ENCODE peak calls at places on chromosome 1, in four cellular contexts. One of them, this sample, is unnamed.

GRCh38 chr1:210195635-210196160 is 36.9 kb upstream of the SERTAD4 start:
- DNase-seq in endothelial cell of umbilical vein: no peak
- DNase-seq in fibroblast of lung: no peak
- DNase-seq in HCT116: no peak
- DNase-seq in this sample: no peak

GRCh38 chr1:102588536-102588935 is 519.8 kb downstream of the COL11A1 start:
- DNase-seq in endothelial cell of umbilical vein: no peak
- DNase-seq in fibroblast of lung: no peak
- DNase-seq in HCT116: no peak
- DNase-seq in this sample: no peak

GRCh38 chr1:40897499-40897898 is 35.3 kb upstream of the CITED4 start:
- DNase-seq in endothelial cell of umbilical vein: peak; percentile 37
- DNase-seq in fibroblast of lung: peak; percentile 13
- DNase-seq in HCT116: no peak
- DNase-seq in this sample: peak; percentile 50

GRCh38 chr1:109273570-109274288 is 9.2 kb downstream of the PSRC1 start:
- DNase-seq in endothelial cell of umbilical vein: no peak
- DNase-seq in fibroblast of lung: no peak
- DNase-seq in HCT116: no peak
- DNase-seq in this sample: no peak

GRCh38 chr1:25664357-25664796 is 47.8 kb downstream of the MAN1C1 start:
- DNase-seq in endothelial cell of umbilical vein: peak; percentile 25
- DNase-seq in fibroblast of lung: peak; percentile 12
- DNase-seq in HCT116: no peak
- DNase-seq in this sample: no peak

GRCh38 chr1:48917901-48918603 is 141.4 kb upstream of the BEND5 start:
- DNase-seq in endothelial cell of umbilical vein: no peak
- DNase-seq in fibroblast of lung: no peak
- DNase-seq in HCT116: no peak
- DNase-seq in this sample: no peak

GRCh38 chr1:156836892-156837291 is 20.2 kb upstream of the SH2D2A start:
- DNase-seq in endothelial cell of umbilical vein: no peak
- DNase-seq in fibroblast of lung: no peak
- DNase-seq in HCT116: no peak
- DNase-seq in this sample: no peak

GRCh38 chr1:172697463-172698100 is 38.7 kb downstream of the FASLG start:
- DNase-seq in endothelial cell of umbilical vein: no peak
- DNase-seq in fibroblast of lung: no peak
- DNase-seq in HCT116: no peak
- DNase-seq in this sample: no peak

GRCh38 chr1:70314706-70315304 is 39.7 kb downstream of the ANKRD13C start:
- DNase-seq in endothelial cell of umbilical vein: no peak
- DNase-seq in fibroblast of lung: no peak
- DNase-seq in HCT116: no peak
- DNase-seq in this sample: no peak

GRCh38 chr1:170601866-170602265 is 62.1 kb upstream of the PRRX1 start:
- DNase-seq in endothelial cell of umbilical vein: no peak
- DNase-seq in fibroblast of lung: no peak
- DNase-seq in HCT116: no peak
- DNase-seq in this sample: no peak

GRCh38 chr1:145847827-145848226 is 2.4 kb downstream of the NUDT17 start:
- DNase-seq in endothelial cell of umbilical vein: no peak
- DNase-seq in fibroblast of lung: no peak
- DNase-seq in HCT116: no peak
- DNase-seq in this sample: no peak

GRCh38 chr1:145846191-145846590 is 761 bp downstream of the NUDT17 start:
- DNase-seq in endothelial cell of umbilical vein: peak; percentile 46
- DNase-seq in fibroblast of lung: peak; percentile 39
- DNase-seq in HCT116: no peak
- DNase-seq in this sample: no peak

GRCh38 chr1:145845514-145846161 is at the start of gene NUDT17:
- DNase-seq in endothelial cell of umbilical vein: peak; percentile 71
- DNase-seq in fibroblast of lung: peak; percentile 73
- DNase-seq in HCT116: peak; percentile 26
- DNase-seq in this sample: peak; percentile 48

GRCh38 chr1:145849356-145850165 is 4.1 kb downstream of the NUDT17 start:
- DNase-seq in endothelial cell of umbilical vein: peak; percentile 51
- DNase-seq in fibroblast of lung: peak; percentile 49
- DNase-seq in HCT116: no peak
- DNase-seq in this sample: peak; percentile 82

GRCh38 chr1:145845144-145845513 is 301 bp upstream of the NUDT17 start:
- DNase-seq in endothelial cell of umbilical vein: no peak
- DNase-seq in fibroblast of lung: no peak
- DNase-seq in HCT116: no peak
- DNase-seq in this sample: no peak
- H3K4me2 ChIP-seq in endothelial cell of umbilical vein: peak overlapping the region; percentile 79
- H3K4me2 ChIP-seq in fibroblast of lung: peak overlapping the region; percentile 97
- H3K4me2 ChIP-seq in HCT116: peak overlapping the region; percentile 81
- H3K4me2 ChIP-seq in this sample: peak overlapping the region; percentile 93

GRCh38 chr1:57963545-57963944 is 539.7 kb upstream of the DAB1 start:
- DNase-seq in endothelial cell of umbilical vein: no peak
- DNase-seq in fibroblast of lung: no peak
- DNase-seq in HCT116: no peak
- DNase-seq in this sample: no peak
- H3K4me2 ChIP-seq in endothelial cell of umbilical vein: no peak overlapping the region
- H3K4me2 ChIP-seq in fibroblast of lung: no peak overlapping the region
- H3K4me2 ChIP-seq in HCT116: no peak overlapping the region
- H3K4me2 ChIP-seq in this sample: no peak overlapping the region

GRCh38 chr1:6483761-6484117 is 7.7 kb downstream of the PLEKHG5 start:
- DNase-seq in endothelial cell of umbilical vein: no peak
- DNase-seq in fibroblast of lung: no peak
- DNase-seq in HCT116: no peak
- DNase-seq in this sample: no peak
- H3K4me2 ChIP-seq in endothelial cell of umbilical vein: peak overlapping the region; percentile 65
- H3K4me2 ChIP-seq in fibroblast of lung: no peak overlapping the region
- H3K4me2 ChIP-seq in HCT116: no peak overlapping the region
- H3K4me2 ChIP-seq in this sample: no peak overlapping the region

GRCh38 chr1:39799770-39800470 is 11.3 kb upstream of the BMP8B start:
- DNase-seq in endothelial cell of umbilical vein: peak; percentile 35
- DNase-seq in fibroblast of lung: peak; percentile 56
- DNase-seq in HCT116: peak; percentile 39
- DNase-seq in this sample: peak; percentile 77
- H3K4me2 ChIP-seq in endothelial cell of umbilical vein: no peak overlapping the region
- H3K4me2 ChIP-seq in fibroblast of lung: peak overlapping the region; percentile 77
- H3K4me2 ChIP-seq in HCT116: peak overlapping the region; percentile 65
- H3K4me2 ChIP-seq in this sample: peak overlapping the region; percentile 59

GRCh38 chr1:31509124-31510072 is 66.9 kb upstream of the TINAGL1 start:
- DNase-seq in endothelial cell of umbilical vein: no peak
- DNase-seq in fibroblast of lung: no peak
- DNase-seq in HCT116: no peak
- DNase-seq in this sample: no peak
- H3K4me2 ChIP-seq in endothelial cell of umbilical vein: no peak overlapping the region
- H3K4me2 ChIP-seq in fibroblast of lung: no peak overlapping the region
- H3K4me2 ChIP-seq in HCT116: no peak overlapping the region
- H3K4me2 ChIP-seq in this sample: no peak overlapping the region

GRCh38 chr1:68409426-68409825 is 40.3 kb downstream of the RPE65 start:
- DNase-seq in endothelial cell of umbilical vein: no peak
- DNase-seq in fibroblast of lung: peak; percentile 69
- DNase-seq in HCT116: no peak
- DNase-seq in this sample: peak; percentile 68
- H3K4me2 ChIP-seq in endothelial cell of umbilical vein: no peak overlapping the region
- H3K4me2 ChIP-seq in fibroblast of lung: no peak overlapping the region
- H3K4me2 ChIP-seq in HCT116: no peak overlapping the region
- H3K4me2 ChIP-seq in this sample: peak overlapping the region; percentile 0

GRCh38 chr1:28171246-28171645 is 5.2 kb downstream of the PTAFR start:
- DNase-seq in endothelial cell of umbilical vein: no peak
- DNase-seq in fibroblast of lung: no peak
- DNase-seq in HCT116: no peak
- DNase-seq in this sample: no peak

GRCh38 chr1:28173151-28173979 is 3.1 kb downstream of the PTAFR start:
- DNase-seq in endothelial cell of umbilical vein: no peak
- DNase-seq in fibroblast of lung: peak; percentile 28
- DNase-seq in HCT116: no peak
- DNase-seq in this sample: no peak

GRCh38 chr1:28176492-28177470 is at the start of gene PTAFR:
- DNase-seq in endothelial cell of umbilical vein: no peak
- DNase-seq in fibroblast of lung: no peak
- DNase-seq in HCT116: no peak
- DNase-seq in this sample: no peak

GRCh38 chr1:28172690-28173150 is 3.8 kb downstream of the PTAFR start:
- DNase-seq in endothelial cell of umbilical vein: peak; percentile 40
- DNase-seq in fibroblast of lung: peak; percentile 12
- DNase-seq in HCT116: no peak
- DNase-seq in this sample: peak; percentile 18

DNA sequence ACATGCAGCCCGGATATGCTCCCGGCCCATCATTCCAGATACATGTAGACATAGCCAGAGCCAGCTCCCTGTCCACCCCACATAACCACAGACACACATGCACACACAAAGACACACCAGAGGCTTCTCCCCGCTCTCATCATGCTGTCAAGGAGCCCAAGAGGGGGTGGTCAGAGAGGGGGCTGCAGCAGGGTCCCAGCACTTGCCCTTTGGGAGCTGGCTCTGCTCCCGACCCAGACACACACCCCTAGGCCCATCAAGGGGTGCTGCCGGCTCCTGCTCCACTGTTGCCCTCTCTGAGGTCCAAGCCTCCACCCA is 2.6 kb downstream of the PTAFR start:
- DNase-seq in endothelial cell of umbilical vein: no peak
- DNase-seq in fibroblast of lung: no peak
- DNase-seq in HCT116: no peak
- DNase-seq in this sample: peak; percentile 45
- H3K4me2 ChIP-seq in endothelial cell of umbilical vein: no peak overlapping the region
- H3K4me2 ChIP-seq in fibroblast of lung: no peak overlapping the region
- H3K4me2 ChIP-seq in HCT116: no peak overlapping the region
- H3K4me2 ChIP-seq in this sample: no peak overlapping the region

GRCh38 chr1:59427784-59428183 is 130.9 kb downstream of the FGGY start:
- DNase-seq in endothelial cell of umbilical vein: no peak
- DNase-seq in fibroblast of lung: no peak
- DNase-seq in HCT116: no peak
- DNase-seq in this sample: no peak
- H3K4me2 ChIP-seq in endothelial cell of umbilical vein: no peak overlapping the region
- H3K4me2 ChIP-seq in fibroblast of lung: no peak overlapping the region
- H3K4me2 ChIP-seq in HCT116: peak overlapping the region; percentile 79
- H3K4me2 ChIP-seq in this sample: peak overlapping the region; percentile 26

DNA sequence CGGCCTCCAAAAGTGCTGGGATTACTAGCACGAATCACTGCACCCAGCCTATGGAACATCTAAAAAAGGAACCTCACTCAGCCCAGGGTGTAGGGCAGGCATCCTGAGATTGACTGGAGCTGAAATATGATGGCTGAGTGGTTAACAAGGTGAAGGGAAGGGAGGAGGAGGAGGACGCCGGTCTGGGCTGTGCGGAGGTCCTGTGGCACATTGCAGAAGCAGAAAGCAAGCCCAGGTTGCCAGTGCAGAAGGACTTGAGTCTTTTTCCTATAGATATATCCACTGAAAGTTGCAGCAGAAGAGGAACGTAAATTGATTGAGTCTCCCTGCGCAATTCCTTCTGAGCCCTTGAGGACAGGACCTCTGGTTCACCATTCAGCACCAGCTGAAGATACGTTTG is 1.5 kb upstream of the KIF17 start:
- DNase-seq in endothelial cell of umbilical vein: no peak
- DNase-seq in fibroblast of lung: no peak
- DNase-seq in HCT116: no peak
- DNase-seq in this sample: no peak
- H3K4me2 ChIP-seq in endothelial cell of umbilical vein: no peak overlapping the region
- H3K4me2 ChIP-seq in fibroblast of lung: no peak overlapping the region
- H3K4me2 ChIP-seq in HCT116: no peak overlapping the region
- H3K4me2 ChIP-seq in this sample: no peak overlapping the region

DNA sequence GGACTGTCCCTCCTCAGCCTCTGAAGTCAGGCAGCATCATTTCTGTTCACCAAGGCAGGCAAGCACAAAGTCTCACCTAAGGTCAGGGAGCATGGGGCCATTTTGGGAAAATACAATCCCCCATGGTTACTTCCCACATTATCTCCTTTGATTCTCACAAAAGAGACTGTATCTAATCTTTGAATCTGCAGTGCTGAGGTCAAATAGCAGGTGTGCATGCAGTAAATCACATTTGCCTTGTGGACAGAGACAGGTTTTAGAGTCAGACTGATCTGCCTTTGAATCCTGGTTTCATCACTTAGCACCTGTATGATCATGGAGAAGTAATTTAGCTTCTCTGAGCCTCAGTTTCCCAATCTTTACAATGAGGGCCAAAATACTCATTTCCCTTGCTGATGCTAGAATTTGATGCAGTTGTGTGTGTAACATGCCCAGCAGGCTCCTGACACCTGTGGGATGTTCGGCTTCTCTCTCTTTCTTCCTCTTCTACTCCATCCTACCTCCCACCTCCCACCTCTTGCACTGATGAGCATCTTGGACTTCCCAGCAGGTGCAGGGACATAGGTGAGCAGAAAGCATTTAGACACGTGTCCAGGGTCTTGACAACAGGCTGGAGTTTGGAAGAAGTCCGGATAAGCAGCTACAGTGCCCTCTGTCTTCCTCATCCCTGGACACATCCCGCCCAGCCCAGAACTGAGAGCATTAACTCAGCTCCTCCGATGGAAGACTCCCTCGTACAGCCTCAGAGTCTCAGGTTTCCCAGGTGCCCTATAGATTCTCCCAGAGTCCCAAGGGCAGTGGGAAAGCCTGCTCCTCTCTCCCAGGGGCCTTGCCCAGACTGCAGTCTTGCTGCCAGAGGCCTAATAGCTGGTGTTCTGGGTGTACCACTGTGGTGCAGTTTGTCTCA is 18.9 kb downstream of the NENF start:
- DNase-seq in endothelial cell of umbilical vein: no peak
- DNase-seq in fibroblast of lung: no peak
- DNase-seq in HCT116: no peak
- DNase-seq in this sample: no peak
- H3K4me2 ChIP-seq in endothelial cell of umbilical vein: no peak overlapping the region
- H3K4me2 ChIP-seq in fibroblast of lung: no peak overlapping the region
- H3K4me2 ChIP-seq in HCT116: no peak overlapping the region
- H3K4me2 ChIP-seq in this sample: no peak overlapping the region

This sample was measured in astrocyte.